ENCODE peak calls at places on chromosomes 6 and 20, in eight cellular contexts. V, Y, B, R, P, W, X and F are unnamed samples.

GRCh38 chr6:24897186-24897585 is 38.6 kb downstream of the RIPOR2 start:
- DNase-seq in V (no peak), Y (no peak), B (no peak), R (no peak), P (no peak), W (no peak), X (no peak), F (no peak)

GRCh38 chr6:9397981-9398559 is 962.7 kb upstream of the SLC35B3 start:
- DNase-seq in V (no peak), Y (no peak), B (no peak), R (no peak), P (peak; percentile 2), W (no peak), X (peak; percentile 9), F (no peak)

GRCh38 chr20:8094845-8095244 is 37.2 kb upstream of the PLCB1 start:
- DNase-seq in V (peak; percentile 61), Y (no peak), B (no peak), R (no peak), P (no peak), W (no peak), X (peak; percentile 97), F (no peak)

GRCh38 chr20:57707849-57708693 is 1.7 kb downstream of the PMEPA1 start:
- DNase-seq in V (no peak), Y (no peak), B (no peak), R (no peak), P (no peak), W (no peak), X (peak; percentile 23), F (no peak)

GRCh38 chr6:152671146-152671545 is 26.6 kb upstream of the MYCT1 start:
- DNase-seq in V (no peak), Y (no peak), B (no peak), R (no peak), P (no peak), W (no peak), X (peak; percentile 71), F (no peak)

GRCh38 chr6:50120300-50120699 is 70.6 kb upstream of the DEFB112 start:
- DNase-seq in V (no peak), Y (no peak), B (no peak), R (no peak), P (no peak), W (no peak), X (no peak), F (no peak)

GRCh38 chr6:108432792-108433191 is 127.9 kb upstream of the FOXO3 start:
- DNase-seq in V (no peak), Y (no peak), B (no peak), R (no peak), P (peak; percentile 3), W (no peak), X (peak; percentile 73), F (no peak)

GRCh38 chr20:35017099-35017835 is 61.6 kb downstream of the MYH7B start:
- DNase-seq in V (no peak), Y (no peak), B (no peak), R (no peak), P (no peak), W (no peak), X (no peak), F (no peak)

GRCh38 chr6:32081168-32081624 is 27.9 kb downstream of the TNXB start:
- DNase-seq in V (no peak), Y (no peak), B (no peak), R (peak; percentile 61), P (peak; percentile 50), W (no peak), X (no peak), F (peak; percentile 97)

GRCh38 chr20:5001174-5002076 is at the start of gene SLC23A2:
- DNase-seq in V (no peak), Y (no peak), B (peak; percentile 66), R (peak; percentile 30), P (peak; percentile 94), W (no peak), X (peak; percentile 17), F (peak; percentile 73)

GRCh38 chr20:37131486-37131885 is 35.7 kb upstream of the RBL1 start:
- DNase-seq in V (no peak), Y (no peak), B (no peak), R (no peak), P (no peak), W (no peak), X (no peak), F (no peak)

GRCh38 chr6:16799279-16800193 is 38.3 kb upstream of the ATXN1 start:
- DNase-seq in V (peak; percentile 74), Y (no peak), B (peak; percentile 57), R (no peak), P (peak; percentile 37), W (no peak), X (peak; percentile 7), F (no peak)

GRCh38 chr6:26743941-26744699 is 84.6 kb upstream of the ZNF322 start:
- DNase-seq in V (no peak), Y (no peak), B (peak; percentile 15), R (peak; percentile 9), P (peak; percentile 10), W (no peak), X (no peak), F (peak; percentile 0)

GRCh38 chr6:26739811-26740210 is 80.3 kb upstream of the ZNF322 start:
- DNase-seq in V (no peak), Y (no peak), B (no peak), R (no peak), P (no peak), W (no peak), X (no peak), F (peak; percentile 0)

GRCh38 chr6:26743157-26743821 is 83.7 kb upstream of the ZNF322 start:
- DNase-seq in V (no peak), Y (peak; percentile 76), B (peak; percentile 57), R (peak; percentile 79), P (peak; percentile 45), W (no peak), X (peak; percentile 13), F (peak; percentile 0)
- H3K4me3 ChIP-seq in V (peak overlapping the region; percentile 46), Y (no peak overlapping the region), B (peak overlapping the region; percentile 61), R (peak overlapping the region; percentile 28), P (peak overlapping the region; percentile 53), W (peak overlapping the region; percentile 88), X (peak overlapping the region; percentile 6), F (no peak overlapping the region)

DNA sequence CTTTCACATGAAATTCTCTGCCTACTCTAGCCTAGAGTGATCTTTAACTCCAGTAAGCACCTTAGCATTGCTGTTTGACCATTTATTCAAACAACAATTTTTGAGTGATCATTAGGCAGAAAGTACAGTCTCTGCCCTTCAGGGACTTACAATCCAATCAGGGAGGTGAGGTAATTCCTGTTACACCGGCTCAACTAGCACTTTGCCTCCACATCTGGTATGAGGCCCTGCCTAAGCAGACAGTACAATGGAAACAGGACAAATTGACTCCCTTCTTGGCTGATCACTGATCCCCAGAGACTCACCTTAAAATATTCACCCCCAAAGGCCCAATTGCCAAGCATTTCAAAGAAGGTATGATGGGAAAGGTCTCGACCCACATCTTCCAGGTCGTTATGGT is 1.4 kb downstream of the AARS2 start:
- DNase-seq in V (no peak), Y (no peak), B (no peak), R (no peak), P (no peak), W (no peak), X (no peak), F (no peak)
- TF ChIP-seq MAX in V (no peak), Y (no peak), B (no peak), R (no peak), P (no peak), W (no peak), X (no peak), F (no peak)

GRCh38 chr6:98487612-98488011 is 346.8 kb upstream of the POU3F2 start:
- DNase-seq in V (no peak), Y (no peak), B (no peak), R (no peak), P (no peak), W (no peak), X (no peak), F (no peak)
- H3K4me3 ChIP-seq in V (no peak overlapping the region), Y (no peak overlapping the region), B (no peak overlapping the region), R (no peak overlapping the region), P (no peak overlapping the region), W (no peak overlapping the region), X (no peak overlapping the region), F (no peak overlapping the region)

GRCh38 chr6:21769405-21769851 is 175.9 kb downstream of the SOX4 start:
- DNase-seq in V (no peak), Y (no peak), B (no peak), R (no peak), P (no peak), W (no peak), X (peak; percentile 94), F (no peak)
- TF ChIP-seq MAX in V (no peak), Y (no peak), B (no peak), R (no peak), P (no peak), W (no peak), X (no peak), F (no peak)

GRCh38 chr20:21707267-21707666 is 1.8 kb downstream of the PAX1 start:
- DNase-seq in V (no peak), Y (no peak), B (no peak), R (no peak), P (no peak), W (no peak), X (no peak), F (no peak)

GRCh38 chr20:21710341-21710740 is 4.9 kb downstream of the PAX1 start:
- DNase-seq in V (no peak), Y (no peak), B (no peak), R (no peak), P (no peak), W (no peak), X (no peak), F (no peak)

GRCh38 chr20:21709535-21709904 is 4.1 kb downstream of the PAX1 start:
- DNase-seq in V (no peak), Y (no peak), B (no peak), R (no peak), P (no peak), W (no peak), X (no peak), F (no peak)

GRCh38 chr20:21707999-21708737 is 2.7 kb downstream of the PAX1 start:
- DNase-seq in V (no peak), Y (no peak), B (no peak), R (no peak), P (no peak), W (no peak), X (no peak), F (no peak)

GRCh38 chr20:21708738-21709534 is 3.5 kb downstream of the PAX1 start:
- DNase-seq in V (no peak), Y (no peak), B (no peak), R (no peak), P (no peak), W (no peak), X (no peak), F (no peak)
- H3K4me3 ChIP-seq in V (no peak overlapping the region), Y (no peak overlapping the region), B (no peak overlapping the region), R (no peak overlapping the region), P (no peak overlapping the region), W (no peak overlapping the region), X (no peak overlapping the region), F (no peak overlapping the region)

GRCh38 chr6:102407886-102408741 is 1014.6 kb downstream of the GRIK2 start:
- DNase-seq in V (no peak), Y (no peak), B (no peak), R (no peak), P (no peak), W (no peak), X (no peak), F (no peak)
- TF ChIP-seq MAX in V (no peak), Y (no peak), B (no peak), R (no peak), P (no peak), W (no peak), X (no peak), F (no peak)

DNA sequence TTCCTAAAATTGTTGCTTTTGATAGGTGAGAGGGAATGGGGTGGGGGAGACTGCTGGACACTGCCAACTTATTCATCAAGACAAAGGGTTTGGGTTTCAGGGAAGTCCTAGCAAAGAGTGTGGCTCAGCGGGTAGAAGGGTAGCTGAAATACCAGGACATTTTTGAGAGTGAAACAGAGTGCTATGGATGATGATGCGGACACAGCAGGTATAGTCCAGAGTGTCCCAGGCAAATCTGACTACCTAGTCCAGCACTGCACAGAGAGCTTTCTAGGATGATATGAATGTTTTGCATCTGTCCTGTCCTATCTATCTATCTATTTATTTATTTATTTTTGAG is 154.3 kb downstream of the BCAS1 start:
- DNase-seq in V (no peak), Y (no peak), B (no peak), R (no peak), P (no peak), W (no peak), X (no peak), F (no peak)
- H3K4me3 ChIP-seq in V (peak overlapping the region; percentile 80), Y (no peak overlapping the region), B (peak overlapping the region; percentile 54), R (no peak overlapping the region), P (no peak overlapping the region), W (no peak overlapping the region), X (peak overlapping the region; percentile 13), F (peak overlapping the region; percentile 56)